ENCODE peak calls at places on chromosomes 12 and 14, in six cellular contexts. V, D, E, B, O and P are unnamed samples.

GRCh38 chr12:57461326-57461903 is 1.8 kb downstream of the GLI1 start:
- DNase-seq in O (peak; percentile 71), V (peak; percentile 78), D (peak; percentile 92), B (peak; percentile 76), E (peak; percentile 86), P (peak; percentile 95)

GRCh38 chr14:92609955-92610354 is 96.4 kb downstream of the RIN3 start:
- DNase-seq in D (no peak), O (no peak), E (no peak), B (no peak), V (peak; percentile 54), P (no peak)

GRCh38 chr12:1130164-1130563 is 139.1 kb downstream of the ERC1 start:
- DNase-seq in O (peak; percentile 61), D (no peak), B (no peak), V (no peak), E (no peak), P (no peak)

GRCh38 chr14:31894351-31894750 is 182.8 kb upstream of the ARHGAP5 start:
- DNase-seq in D (no peak), V (peak; percentile 36), E (no peak), B (no peak), O (no peak), P (no peak)

GRCh38 chr12:3261782-3262359 is 184.7 kb downstream of the TSPAN9 start:
- DNase-seq in V (peak; percentile 30), B (no peak), O (no peak), D (no peak), E (no peak), P (no peak)

GRCh38 chr12:114011711-114012110 is 45.6 kb upstream of the RBM19 start:
- DNase-seq in O (no peak), D (no peak), E (no peak), V (no peak), B (no peak), P (no peak)

GRCh38 chr14:103027451-103027850 is 29.9 kb downstream of the CDC42BPB start:
- DNase-seq in O (no peak), E (no peak), V (no peak), B (no peak), D (no peak), P (no peak)

GRCh38 chr12:6635856-6636521 is at the start of gene LPAR5:
- DNase-seq in V (peak; percentile 80), B (peak; percentile 87), O (peak; percentile 40), E (peak; percentile 48), D (peak; percentile 85), P (peak; percentile 82)

GRCh38 chr12:93767524-93767863 is 90.3 kb downstream of the CRADD start:
- DNase-seq in O (no peak), V (no peak), D (no peak), E (no peak), B (no peak), P (no peak)

GRCh38 chr12:20450591-20450990 is 82.3 kb downstream of the PDE3A start:
- DNase-seq in D (peak; percentile 65), V (no peak), B (no peak), O (no peak), E (no peak), P (no peak)

GRCh38 chr12:38113991-38114390 is 202.6 kb upstream of the ALG10B start:
- DNase-seq in V (no peak), O (no peak), D (no peak), B (no peak), E (no peak), P (no peak)

GRCh38 chr14:55458800-55459577 is 18.6 kb upstream of the TBPL2 start:
- DNase-seq in O (no peak), V (peak; percentile 75), B (no peak), E (no peak), D (peak; percentile 71), P (no peak)

GRCh38 chr12:20248646-20249045 is 119.7 kb upstream of the PDE3A start:
- DNase-seq in E (no peak), D (no peak), O (no peak), V (no peak), B (no peak), P (peak; percentile 60)

GRCh38 chr12:93802698-93803097 is 125.5 kb downstream of the CRADD start:
- DNase-seq in E (no peak), D (no peak), O (no peak), B (no peak), V (peak; percentile 68), P (no peak)

GRCh38 chr12:14868916-14869315 is 16.7 kb downstream of the MGP start:
- DNase-seq in B (no peak), O (no peak), V (peak; percentile 11), D (peak; percentile 17), E (no peak), P (no peak)

GRCh38 chr14:47490766-47491165 is 184.6 kb downstream of the MDGA2 start:
- DNase-seq in D (no peak), E (no peak), B (no peak), O (no peak), V (no peak), P (no peak)

GRCh38 chr12:63805704-63806672 is 26.3 kb downstream of the RXYLT1 start:
- DNase-seq in D (no peak), V (no peak), O (no peak), E (no peak), B (no peak), P (no peak)

GRCh38 chr14:32206552-32206951 is 3.5 kb upstream of the RNU6-8 start:
- DNase-seq in V (no peak), O (no peak), D (no peak), E (no peak), B (no peak), P (no peak)

GRCh38 chr12:90831712-90832111 is 123.3 kb downstream of the CCER1 start:
- DNase-seq in O (no peak), B (no peak), V (no peak), E (no peak), D (no peak), P (no peak)

GRCh38 chr12:42641231-42641630 is 51.7 kb upstream of the PRICKLE1 start:
- DNase-seq in E (no peak), V (peak; percentile 62), O (no peak), B (no peak), D (no peak), P (no peak)

GRCh38 chr14:92277031-92277430 is 45.9 kb upstream of the SLC24A4 start:
- DNase-seq in E (no peak), D (peak; percentile 45), O (no peak), V (no peak), B (no peak), P (no peak)

GRCh38 chr12:68482660-68483059 is 128.0 kb upstream of the RAP1B start:
- DNase-seq in B (no peak), E (no peak), V (no peak), O (peak; percentile 20), D (no peak), P (no peak)

GRCh38 chr12:68908076-68908475 is 24.9 kb downstream of the CPM start:
- DNase-seq in B (no peak), O (no peak), E (no peak), V (no peak), D (no peak), P (no peak)

GRCh38 chr12:88572785-88573565 is 7.3 kb downstream of the KITLG start:
- DNase-seq in O (no peak), E (no peak), D (no peak), B (no peak), V (peak; percentile 37), P (no peak)

GRCh38 chr12:1581973-1582708 is 12.2 kb downstream of the FBXL14 start:
- DNase-seq in D (peak; percentile 55), E (no peak), V (peak; percentile 94), B (no peak), O (no peak), P (no peak)

DNA sequence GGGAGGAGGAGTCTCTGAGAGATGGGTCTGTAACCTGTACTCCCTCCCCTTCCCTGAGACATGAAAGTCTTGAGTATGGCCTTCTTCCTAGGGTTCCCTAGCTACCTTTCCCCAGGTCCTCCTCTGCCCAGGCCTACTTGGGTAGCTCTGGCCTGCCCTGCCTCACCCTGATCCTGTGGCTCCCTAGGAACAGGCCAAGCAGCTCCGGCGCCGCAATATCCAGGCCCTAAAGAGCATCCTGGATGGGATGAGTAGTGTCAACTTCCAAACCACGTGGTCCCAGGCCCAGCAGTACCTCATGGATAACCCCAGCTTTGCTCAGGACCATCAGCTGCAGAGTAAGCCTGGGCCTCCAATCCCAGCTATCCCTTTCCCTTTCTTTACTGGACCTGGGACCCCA is 12.3 kb downstream of the PRPF40B start:
- DNase-seq in D (peak; percentile 58), E (no peak), V (no peak), O (no peak), B (no peak), P (no peak)
- H3K27ac ChIP-seq in D (no peak overlapping the region), E (no peak overlapping the region), V (no peak overlapping the region), O (no peak overlapping the region), B (no peak overlapping the region), P (no peak overlapping the region)

DNA sequence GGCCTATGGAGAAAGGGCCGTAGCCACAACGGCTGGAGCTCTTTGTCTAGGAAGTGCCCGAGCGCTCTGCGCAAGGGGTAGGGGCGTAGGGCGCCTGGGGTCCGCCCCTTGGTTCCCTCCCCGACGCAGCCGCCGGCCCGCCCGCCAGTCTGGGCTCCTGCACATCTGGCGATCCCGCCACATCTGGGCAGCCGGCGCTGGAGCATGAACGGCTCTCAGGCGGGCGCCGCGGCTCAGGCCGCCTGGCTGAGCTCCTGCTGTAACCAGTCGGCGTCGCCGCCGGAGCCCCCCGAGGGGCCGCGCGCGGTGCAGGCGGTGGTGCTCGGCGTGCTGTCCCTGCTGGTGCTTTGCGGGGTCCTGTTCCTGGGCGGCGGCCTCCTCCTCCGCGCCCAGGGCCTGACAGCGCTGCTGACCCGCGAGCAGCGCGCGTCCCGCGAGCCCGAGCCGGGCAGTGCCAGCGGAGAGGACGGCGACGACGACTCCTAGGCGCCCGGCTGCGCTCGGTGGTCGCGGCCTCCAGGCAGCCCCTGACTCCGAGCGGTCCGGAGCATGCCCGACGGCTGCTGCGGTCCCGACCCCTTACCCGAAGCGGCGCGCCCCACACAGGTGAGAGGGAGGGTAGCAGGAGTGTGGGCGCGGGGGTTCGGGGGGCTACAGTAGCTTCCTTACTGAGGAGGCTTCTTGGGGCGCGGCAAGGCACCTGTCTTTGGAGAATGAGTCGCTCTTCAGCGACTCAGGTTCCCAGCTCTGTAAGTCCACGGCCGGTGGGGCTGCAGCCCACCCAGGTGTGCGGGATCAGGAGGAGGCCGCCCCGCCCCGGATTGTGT is at the start of gene SMIM41:
- DNase-seq in O (no peak), D (peak; percentile 58), V (no peak), E (no peak), B (no peak), P (no peak)
- H3K4me3 ChIP-seq in O (peak within 1 kb of the TSS; percentile 51), D (no peak within 1 kb of the TSS), V (no peak within 1 kb of the TSS), E (no peak within 1 kb of the TSS), B (peak within 1 kb of the TSS; percentile 7), P (no peak within 1 kb of the TSS)

GRCh38 chr12:123433615-123434014 is 2.9 kb downstream of the RILPL2 start:
- DNase-seq in D (no peak), E (no peak), O (no peak), V (no peak), B (no peak), P (no peak)
- H3K27ac ChIP-seq in D (no peak overlapping the region), E (no peak overlapping the region), O (peak overlapping the region; percentile 96), V (no peak overlapping the region), B (peak overlapping the region; percentile 16), P (no peak overlapping the region)

GRCh38 chr12:56038022-56038665 is 3.6 kb upstream of the RPS26 start:
- DNase-seq in B (no peak), E (no peak), O (no peak), D (peak; percentile 46), V (no peak), P (no peak)

GRCh38 chr12:56041579-56042429 is at the start of gene RPS26:
- DNase-seq in V (peak; percentile 100), O (peak; percentile 97), E (peak; percentile 91), B (peak; percentile 93), D (peak; percentile 93), P (peak; percentile 100)

GRCh38 chr12:56040963-56041578 is 647 bp upstream of the RPS26 start:
- DNase-seq in O (no peak), D (no peak), B (no peak), V (no peak), E (no peak), P (peak; percentile 84)

GRCh38 chr12:56042430-56043203 is 899 bp downstream of the RPS26 start:
- DNase-seq in E (no peak), D (no peak), V (peak; percentile 33), B (no peak), O (no peak), P (no peak)

GRCh38 chr12:56040151-56040550 is 1.6 kb upstream of the RPS26 start:
- DNase-seq in E (no peak), D (no peak), V (peak; percentile 30), B (no peak), O (no peak), P (no peak)
- H3K4me3 ChIP-seq in E (no peak overlapping the region), D (no peak overlapping the region), V (no peak overlapping the region), B (no peak overlapping the region), O (no peak overlapping the region), P (no peak overlapping the region)